ENCODE peak calls at places on chromosome 22, in nine cellular contexts. R is naive thymus-derived CD8-positive, alpha-beta T cell; M is GM06990; X is SHP77; E is central memory CD4-positive, alpha-beta T cell; D is Ammon's horn; Q is sigmoid colon; U is AG04450; V is hypothalamus. J is an unnamed sample.

GRCh38 chr22:37623075-37624016 is 14.7 kb downstream of the GGA1 start:
- DNase-seq in R (peak), M (no peak), X (no peak), E (peak), D (no peak), Q (peak), U (no peak), V (no peak), J (peak)

GRCh38 chr22:24566899-24567511 is 11.2 kb downstream of the SNRPD3 start:
- DNase-seq in R (no peak), M (no peak), X (no peak), E (no peak), D (no peak), Q (no peak), U (no peak), V (no peak), J (no peak)

GRCh38 chr22:39214383-39215069 is 30.3 kb downstream of the PDGFB start:
- DNase-seq in R (no peak), M (no peak), X (no peak), E (no peak), D (no peak), Q (no peak), U (no peak), V (no peak), J (no peak)

GRCh38 chr22:37241351-37242142 is 2.5 kb downstream of the RAC2 start:
- DNase-seq in R (no peak), M (no peak), X (no peak), E (peak), D (no peak), Q (no peak), U (no peak), V (no peak), J (peak)

GRCh38 chr22:35777335-35777975 is 59.8 kb downstream of the APOL5 start:
- DNase-seq in R (no peak), M (no peak), X (no peak), E (no peak), D (no peak), Q (no peak), U (peak), V (no peak), J (no peak)

GRCh38 chr22:31586137-31586920 is 75.7 kb downstream of the PISD start:
- DNase-seq in R (no peak), M (no peak), X (no peak), E (no peak), D (no peak), Q (no peak), U (no peak), V (no peak), J (no peak)

GRCh38 chr22:41687901-41688364 is 734 bp downstream of the SNU13 start:
- DNase-seq in R (no peak), M (no peak), X (no peak), E (peak), D (no peak), Q (no peak), U (no peak), V (no peak), J (no peak)

GRCh38 chr22:30423296-30423958 is 2.1 kb upstream of the MTFP1 start:
- DNase-seq in R (peak), M (no peak), X (no peak), E (no peak), D (peak), Q (peak), U (no peak), V (no peak), J (no peak)

GRCh38 chr22:24331468-24332440 is 61.1 kb downstream of the SPECC1L start:
- DNase-seq in R (no peak), M (no peak), X (no peak), E (no peak), D (peak), Q (no peak), U (no peak), V (no peak), J (no peak)

GRCh38 chr22:24952837-24953293 is 349 bp downstream of the KIAA1671 start:
- DNase-seq in R (no peak), M (no peak), X (peak), E (no peak), D (peak), Q (peak), U (no peak), V (no peak), J (no peak)

GRCh38 chr22:35971418-35972119 is 57.1 kb downstream of the RBFOX2 start:
- DNase-seq in R (no peak), M (no peak), X (no peak), E (no peak), D (no peak), Q (no peak), U (peak), V (no peak), J (no peak)

GRCh38 chr22:23169032-23169384 is 11.3 kb upstream of the BCR start:
- DNase-seq in R (no peak), M (no peak), X (no peak), E (no peak), D (no peak), Q (no peak), U (no peak), V (no peak), J (no peak)

J was measured in activated T-cell treated with anti-CD3 and anti-CD28 coated beads, Interleukin-2, amount 50 U/mL, for 1 hour.